ENCODE peak calls at places on chromosomes 5 and 9, in nine cellular contexts. One of them, this sample, is unnamed.

GRCh38 chr9:134625361-134626140 is 16.1 kb upstream of the COL5A1 start:
- DNase-seq in GM12865: no peak
- DNase-seq in cardiac muscle cell: no peak
- DNase-seq in foreskin fibroblast: peak
- DNase-seq in HCT116: no peak
- DNase-seq in ovary: no peak
- DNase-seq in stomach: no peak
- DNase-seq in colonic mucosa: no peak
- DNase-seq in lower leg skin: peak
- DNase-seq in this sample: no peak

GRCh38 chr5:130400091-130400490 is 495.8 kb downstream of the CHSY3 start:
- DNase-seq in GM12865: no peak
- DNase-seq in cardiac muscle cell: no peak
- DNase-seq in foreskin fibroblast: peak
- DNase-seq in HCT116: no peak
- DNase-seq in ovary: no peak
- DNase-seq in stomach: no peak
- DNase-seq in colonic mucosa: no peak
- DNase-seq in lower leg skin: no peak
- DNase-seq in this sample: no peak

GRCh38 chr5:141883184-141883947 is 5.2 kb upstream of the PCDH1 start:
- DNase-seq in GM12865: peak
- DNase-seq in cardiac muscle cell: peak
- DNase-seq in foreskin fibroblast: peak
- DNase-seq in HCT116: no peak
- DNase-seq in ovary: no peak
- DNase-seq in stomach: no peak
- DNase-seq in colonic mucosa: no peak
- DNase-seq in lower leg skin: peak
- DNase-seq in this sample: no peak

GRCh38 chr5:139745800-139746690 is 49.6 kb upstream of the PSD2 start:
- DNase-seq in GM12865: peak
- DNase-seq in cardiac muscle cell: peak
- DNase-seq in foreskin fibroblast: peak
- DNase-seq in HCT116: peak
- DNase-seq in ovary: peak
- DNase-seq in stomach: peak
- DNase-seq in colonic mucosa: peak
- DNase-seq in lower leg skin: peak
- DNase-seq in this sample: peak

GRCh38 chr9:135515541-135515951 is 5.7 kb upstream of the LCN1 start:
- DNase-seq in GM12865: no peak
- DNase-seq in cardiac muscle cell: no peak
- DNase-seq in foreskin fibroblast: no peak
- DNase-seq in HCT116: no peak
- DNase-seq in ovary: no peak
- DNase-seq in stomach: peak
- DNase-seq in colonic mucosa: no peak
- DNase-seq in lower leg skin: peak
- DNase-seq in this sample: no peak

GRCh38 chr5:148926207-148926606 is 99.8 kb downstream of the ADRB2 start:
- DNase-seq in GM12865: no peak
- DNase-seq in cardiac muscle cell: no peak
- DNase-seq in foreskin fibroblast: no peak
- DNase-seq in HCT116: no peak
- DNase-seq in ovary: no peak
- DNase-seq in stomach: no peak
- DNase-seq in colonic mucosa: no peak
- DNase-seq in lower leg skin: no peak
- DNase-seq in this sample: no peak

GRCh38 chr9:20023237-20023928 is 234.5 kb upstream of the SLC24A2 start:
- DNase-seq in GM12865: no peak
- DNase-seq in cardiac muscle cell: no peak
- DNase-seq in foreskin fibroblast: no peak
- DNase-seq in HCT116: no peak
- DNase-seq in ovary: no peak
- DNase-seq in stomach: no peak
- DNase-seq in colonic mucosa: no peak
- DNase-seq in lower leg skin: no peak
- DNase-seq in this sample: no peak

GRCh38 chr5:114367029-114367428 is 5.2 kb downstream of the KCNN2 start:
- DNase-seq in GM12865: no peak
- DNase-seq in cardiac muscle cell: peak
- DNase-seq in foreskin fibroblast: peak
- DNase-seq in HCT116: no peak
- DNase-seq in ovary: no peak
- DNase-seq in stomach: no peak
- DNase-seq in colonic mucosa: no peak
- DNase-seq in lower leg skin: no peak
- DNase-seq in this sample: no peak

GRCh38 chr9:35136866-35137265 is 21.2 kb upstream of the ATOSB start:
- DNase-seq in GM12865: no peak
- DNase-seq in cardiac muscle cell: no peak
- DNase-seq in foreskin fibroblast: peak
- DNase-seq in HCT116: no peak
- DNase-seq in ovary: no peak
- DNase-seq in stomach: no peak
- DNase-seq in colonic mucosa: no peak
- DNase-seq in lower leg skin: no peak
- DNase-seq in this sample: no peak

GRCh38 chr5:59813761-59814562 is 79.6 kb downstream of the PDE4D start:
- DNase-seq in GM12865: peak
- DNase-seq in cardiac muscle cell: peak
- DNase-seq in foreskin fibroblast: peak
- DNase-seq in HCT116: peak
- DNase-seq in ovary: no peak
- DNase-seq in stomach: no peak
- DNase-seq in colonic mucosa: peak
- DNase-seq in lower leg skin: no peak
- DNase-seq in this sample: peak

GRCh38 chr9:128339761-128340690 is at the start of gene SLC27A4:
- DNase-seq in GM12865: peak
- DNase-seq in cardiac muscle cell: peak
- DNase-seq in foreskin fibroblast: peak
- DNase-seq in HCT116: peak
- DNase-seq in ovary: peak
- DNase-seq in stomach: peak
- DNase-seq in colonic mucosa: peak
- DNase-seq in lower leg skin: peak
- DNase-seq in this sample: peak
- H3K4me3 ChIP-seq in GM12865: peak
- H3K4me3 ChIP-seq in cardiac muscle cell: peak
- H3K4me3 ChIP-seq in foreskin fibroblast: peak
- H3K4me3 ChIP-seq in HCT116: peak
- H3K4me3 ChIP-seq in ovary: peak
- H3K4me3 ChIP-seq in stomach: peak
- H3K4me3 ChIP-seq in colonic mucosa: peak
- H3K4me3 ChIP-seq in lower leg skin: peak
- H3K4me3 ChIP-seq in this sample: peak

GRCh38 chr5:146329697-146330096 is 8.9 kb upstream of the POU4F3 start:
- DNase-seq in GM12865: no peak
- DNase-seq in cardiac muscle cell: no peak
- DNase-seq in foreskin fibroblast: no peak
- DNase-seq in HCT116: no peak
- DNase-seq in ovary: no peak
- DNase-seq in stomach: no peak
- DNase-seq in colonic mucosa: no peak
- DNase-seq in lower leg skin: no peak
- DNase-seq in this sample: no peak

GRCh38 chr5:146331257-146331822 is 7.3 kb upstream of the POU4F3 start:
- DNase-seq in GM12865: no peak
- DNase-seq in cardiac muscle cell: no peak
- DNase-seq in foreskin fibroblast: no peak
- DNase-seq in HCT116: no peak
- DNase-seq in ovary: no peak
- DNase-seq in stomach: no peak
- DNase-seq in colonic mucosa: no peak
- DNase-seq in lower leg skin: no peak
- DNase-seq in this sample: no peak

DNA sequence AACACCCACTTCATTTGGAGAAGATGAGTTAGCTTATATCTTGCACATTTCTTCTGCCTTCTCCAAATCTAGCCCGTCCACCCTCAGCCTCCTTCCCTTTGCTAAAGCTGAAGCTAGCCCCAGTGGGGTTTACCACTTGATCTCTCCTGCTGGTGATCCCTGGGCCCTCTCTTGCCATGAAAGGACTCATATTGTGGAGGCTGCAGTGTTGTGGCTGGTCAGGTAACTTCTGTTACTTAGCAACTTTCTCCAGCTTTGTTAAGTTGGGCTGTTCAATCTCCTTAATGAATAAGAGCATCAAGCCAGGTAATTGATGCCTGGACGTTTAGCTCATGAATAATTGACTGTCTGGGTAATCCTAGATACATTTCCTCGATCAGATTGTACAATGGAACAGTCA is 11.2 kb upstream of the POU4F3 start:
- DNase-seq in GM12865: no peak
- DNase-seq in cardiac muscle cell: no peak
- DNase-seq in foreskin fibroblast: no peak
- DNase-seq in HCT116: no peak
- DNase-seq in ovary: no peak
- DNase-seq in stomach: no peak
- DNase-seq in colonic mucosa: no peak
- DNase-seq in lower leg skin: no peak
- DNase-seq in this sample: no peak
- H3K4me3 ChIP-seq in GM12865: no peak
- H3K4me3 ChIP-seq in cardiac muscle cell: no peak
- H3K4me3 ChIP-seq in foreskin fibroblast: no peak
- H3K4me3 ChIP-seq in HCT116: no peak
- H3K4me3 ChIP-seq in ovary: no peak
- H3K4me3 ChIP-seq in stomach: no peak
- H3K4me3 ChIP-seq in colonic mucosa: no peak
- H3K4me3 ChIP-seq in lower leg skin: no peak
- H3K4me3 ChIP-seq in this sample: no peak

GRCh38 chr9:8734760-8735159 is 935.2 kb upstream of the DMAC1 start:
- DNase-seq in GM12865: no peak
- DNase-seq in cardiac muscle cell: no peak
- DNase-seq in foreskin fibroblast: no peak
- DNase-seq in HCT116: no peak
- DNase-seq in ovary: no peak
- DNase-seq in stomach: no peak
- DNase-seq in colonic mucosa: no peak
- DNase-seq in lower leg skin: no peak
- DNase-seq in this sample: no peak

GRCh38 chr9:8733096-8733954 is 933.7 kb upstream of the DMAC1 start:
- DNase-seq in GM12865: no peak
- DNase-seq in cardiac muscle cell: no peak
- DNase-seq in foreskin fibroblast: peak
- DNase-seq in HCT116: no peak
- DNase-seq in ovary: peak
- DNase-seq in stomach: no peak
- DNase-seq in colonic mucosa: no peak
- DNase-seq in lower leg skin: no peak
- DNase-seq in this sample: no peak

GRCh38 chr9:8736805-8737204 is 937.2 kb upstream of the DMAC1 start:
- DNase-seq in GM12865: no peak
- DNase-seq in cardiac muscle cell: no peak
- DNase-seq in foreskin fibroblast: no peak
- DNase-seq in HCT116: no peak
- DNase-seq in ovary: no peak
- DNase-seq in stomach: no peak
- DNase-seq in colonic mucosa: no peak
- DNase-seq in lower leg skin: no peak
- DNase-seq in this sample: no peak

DNA sequence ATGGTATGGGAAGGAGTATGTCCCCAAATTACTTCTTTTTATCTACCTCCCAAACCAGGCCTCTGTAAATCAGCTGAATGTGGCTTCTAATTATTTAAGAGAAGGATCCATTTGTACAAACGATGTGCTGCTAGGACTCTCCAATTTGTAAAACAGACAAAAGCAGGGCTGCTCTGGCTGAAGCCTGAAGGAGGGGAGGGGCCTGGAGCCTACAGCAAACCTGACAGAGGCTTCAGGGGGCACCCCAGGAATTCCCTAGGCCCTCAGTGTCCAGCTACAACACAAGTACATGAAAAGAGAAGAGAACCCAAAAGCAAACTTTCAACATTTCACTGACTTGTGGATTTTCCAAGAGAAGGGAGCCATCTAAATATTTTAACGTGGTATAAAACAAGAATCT is 939.4 kb upstream of the DMAC1 start:
- DNase-seq in GM12865: no peak
- DNase-seq in cardiac muscle cell: no peak
- DNase-seq in foreskin fibroblast: no peak
- DNase-seq in HCT116: no peak
- DNase-seq in ovary: no peak
- DNase-seq in stomach: no peak
- DNase-seq in colonic mucosa: no peak
- DNase-seq in lower leg skin: no peak
- DNase-seq in this sample: no peak
- H3K4me3 ChIP-seq in GM12865: no peak
- H3K4me3 ChIP-seq in cardiac muscle cell: no peak
- H3K4me3 ChIP-seq in foreskin fibroblast: no peak
- H3K4me3 ChIP-seq in HCT116: no peak
- H3K4me3 ChIP-seq in ovary: no peak
- H3K4me3 ChIP-seq in stomach: no peak
- H3K4me3 ChIP-seq in colonic mucosa: no peak
- H3K4me3 ChIP-seq in lower leg skin: no peak
- H3K4me3 ChIP-seq in this sample: no peak

GRCh38 chr5:96247733-96248132 is 185.3 kb downstream of the PCSK1 start:
- DNase-seq in GM12865: no peak
- DNase-seq in cardiac muscle cell: no peak
- DNase-seq in foreskin fibroblast: no peak
- DNase-seq in HCT116: no peak
- DNase-seq in ovary: no peak
- DNase-seq in stomach: peak
- DNase-seq in colonic mucosa: no peak
- DNase-seq in lower leg skin: no peak
- DNase-seq in this sample: no peak
- H3K4me3 ChIP-seq in GM12865: no peak
- H3K4me3 ChIP-seq in cardiac muscle cell: no peak
- H3K4me3 ChIP-seq in foreskin fibroblast: no peak
- H3K4me3 ChIP-seq in HCT116: no peak
- H3K4me3 ChIP-seq in ovary: no peak
- H3K4me3 ChIP-seq in stomach: no peak
- H3K4me3 ChIP-seq in colonic mucosa: no peak
- H3K4me3 ChIP-seq in lower leg skin: no peak
- H3K4me3 ChIP-seq in this sample: no peak

DNA sequence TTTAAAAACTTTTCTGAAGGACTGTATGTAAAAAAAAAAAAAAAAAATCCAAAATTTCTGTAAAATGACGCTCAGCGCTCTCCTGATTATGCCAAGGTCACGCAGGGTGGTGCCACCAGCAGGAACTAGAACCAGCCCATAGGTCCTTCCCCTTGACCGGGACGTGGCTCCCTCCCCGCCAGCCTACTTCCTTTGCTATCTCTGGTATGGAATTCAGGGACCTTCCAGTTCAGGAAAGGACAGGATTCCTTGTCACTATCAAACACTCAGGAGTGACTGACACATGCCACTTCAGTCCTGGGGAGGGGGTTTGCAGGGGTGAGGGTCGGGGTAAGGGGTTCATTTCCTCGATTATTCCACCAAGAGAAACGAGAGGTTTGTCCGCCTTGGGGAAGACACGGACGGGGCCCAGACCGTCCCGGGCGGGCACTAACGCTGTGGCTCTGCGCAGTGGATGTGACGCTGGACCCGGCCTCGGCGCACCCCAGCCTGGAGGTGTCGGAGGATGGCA is 18.8 kb downstream of the BTNL9 start:
- DNase-seq in GM12865: no peak
- DNase-seq in cardiac muscle cell: no peak
- DNase-seq in foreskin fibroblast: no peak
- DNase-seq in HCT116: no peak
- DNase-seq in ovary: no peak
- DNase-seq in stomach: no peak
- DNase-seq in colonic mucosa: no peak
- DNase-seq in lower leg skin: peak
- DNase-seq in this sample: no peak
- H3K4me3 ChIP-seq in GM12865: no peak
- H3K4me3 ChIP-seq in cardiac muscle cell: no peak
- H3K4me3 ChIP-seq in foreskin fibroblast: no peak
- H3K4me3 ChIP-seq in HCT116: no peak
- H3K4me3 ChIP-seq in ovary: no peak
- H3K4me3 ChIP-seq in stomach: no peak
- H3K4me3 ChIP-seq in colonic mucosa: no peak
- H3K4me3 ChIP-seq in lower leg skin: no peak
- H3K4me3 ChIP-seq in this sample: no peak